ENCODE peak calls at places on chromosomes 3 and 15, in five cellular contexts. One of them, this sample, is unnamed. For H3K9me3, the result is how much of the 10 kb centered on the place peaks cover.

GRCh38 chr3:148716657-148717056 is 19.0 kb downstream of the AGTR1 start:
- DNase-seq in heart left ventricle: no peak
- DNase-seq in adrenal gland: no peak
- DNase-seq in heart right ventricle: no peak
- DNase-seq in esophagus squamous epithelium: no peak
- DNase-seq in this sample: no peak

GRCh38 chr3:132034486-132035464 is at the start of gene CPNE4:
- DNase-seq in heart left ventricle: peak
- DNase-seq in adrenal gland: peak
- DNase-seq in heart right ventricle: peak
- DNase-seq in esophagus squamous epithelium: no peak
- DNase-seq in this sample: peak

GRCh38 chr3:3726549-3726948 is 72.7 kb upstream of the LRRN1 start:
- DNase-seq in heart left ventricle: no peak
- DNase-seq in adrenal gland: no peak
- DNase-seq in heart right ventricle: no peak
- DNase-seq in esophagus squamous epithelium: no peak
- DNase-seq in this sample: no peak

GRCh38 chr15:53535886-53536285 is 223.6 kb downstream of the WDR72 start:
- DNase-seq in heart left ventricle: no peak
- DNase-seq in adrenal gland: no peak
- DNase-seq in heart right ventricle: no peak
- DNase-seq in esophagus squamous epithelium: no peak
- DNase-seq in this sample: no peak

GRCh38 chr3:15154326-15154725 is 51.7 kb upstream of the CAPN7 start:
- DNase-seq in heart left ventricle: no peak
- DNase-seq in adrenal gland: no peak
- DNase-seq in heart right ventricle: no peak
- DNase-seq in esophagus squamous epithelium: no peak
- DNase-seq in this sample: no peak

GRCh38 chr3:14428087-14429067 is 26.0 kb downstream of the SLC6A6 start:
- DNase-seq in heart left ventricle: peak
- DNase-seq in adrenal gland: peak
- DNase-seq in heart right ventricle: no peak
- DNase-seq in esophagus squamous epithelium: no peak
- DNase-seq in this sample: no peak

GRCh38 chr3:158773845-158774542 is 27.9 kb upstream of the MFSD1 start:
- DNase-seq in heart left ventricle: no peak
- DNase-seq in adrenal gland: no peak
- DNase-seq in heart right ventricle: no peak
- DNase-seq in esophagus squamous epithelium: no peak
- DNase-seq in this sample: no peak

GRCh38 chr3:124768812-124769211 is 38.6 kb downstream of the UMPS start:
- DNase-seq in heart left ventricle: peak
- DNase-seq in adrenal gland: no peak
- DNase-seq in heart right ventricle: no peak
- DNase-seq in esophagus squamous epithelium: no peak
- DNase-seq in this sample: no peak

GRCh38 chr15:77870195-77871065 is 207.1 kb downstream of the TBC1D2B start:
- DNase-seq in heart left ventricle: peak
- DNase-seq in adrenal gland: peak
- DNase-seq in heart right ventricle: peak
- DNase-seq in esophagus squamous epithelium: no peak
- DNase-seq in this sample: peak

GRCh38 chr15:77059761-77060345 is 11.1 kb downstream of the TSPAN3 start:
- DNase-seq in heart left ventricle: no peak
- DNase-seq in adrenal gland: no peak
- DNase-seq in heart right ventricle: no peak
- DNase-seq in esophagus squamous epithelium: no peak
- DNase-seq in this sample: no peak

GRCh38 chr3:11593318-11594034 is 50.2 kb downstream of the VGLL4 start:
- DNase-seq in heart left ventricle: no peak
- DNase-seq in adrenal gland: no peak
- DNase-seq in heart right ventricle: no peak
- DNase-seq in esophagus squamous epithelium: no peak
- DNase-seq in this sample: no peak

GRCh38 chr15:31328999-31329639 is 2.5 kb downstream of the KLF13 start:
- DNase-seq in heart left ventricle: no peak
- DNase-seq in adrenal gland: peak
- DNase-seq in heart right ventricle: no peak
- DNase-seq in esophagus squamous epithelium: no peak
- DNase-seq in this sample: peak

GRCh38 chr3:150545419-150546225 is 674 bp downstream of the SERP1 start:
- DNase-seq in heart left ventricle: peak
- DNase-seq in adrenal gland: peak
- DNase-seq in heart right ventricle: peak
- DNase-seq in esophagus squamous epithelium: peak
- DNase-seq in this sample: peak

GRCh38 chr3:100007313-100007712 is 107.0 kb downstream of the FILIP1L start:
- DNase-seq in heart left ventricle: no peak
- DNase-seq in adrenal gland: no peak
- DNase-seq in heart right ventricle: no peak
- DNase-seq in esophagus squamous epithelium: no peak
- DNase-seq in this sample: no peak

GRCh38 chr3:133383175-133383574 is 16.7 kb upstream of the BFSP2 start:
- DNase-seq in heart left ventricle: no peak
- DNase-seq in adrenal gland: no peak
- DNase-seq in heart right ventricle: no peak
- DNase-seq in esophagus squamous epithelium: no peak
- DNase-seq in this sample: no peak

GRCh38 chr3:66014641-66015040 is 24.1 kb downstream of the MAGI1 start:
- DNase-seq in heart left ventricle: no peak
- DNase-seq in adrenal gland: no peak
- DNase-seq in heart right ventricle: no peak
- DNase-seq in esophagus squamous epithelium: no peak
- DNase-seq in this sample: no peak

GRCh38 chr3:53045107-53045783 is 628 bp downstream of the SFMBT1 start:
- DNase-seq in heart left ventricle: peak
- DNase-seq in adrenal gland: peak
- DNase-seq in heart right ventricle: peak
- DNase-seq in esophagus squamous epithelium: no peak
- DNase-seq in this sample: peak

GRCh38 chr3:129878355-129878754 is 15.2 kb downstream of the TMCC1 start:
- DNase-seq in heart left ventricle: no peak
- DNase-seq in adrenal gland: no peak
- DNase-seq in heart right ventricle: no peak
- DNase-seq in esophagus squamous epithelium: no peak
- DNase-seq in this sample: no peak

GRCh38 chr15:90869601-90870353 is 1.4 kb downstream of the FURIN start:
- DNase-seq in heart left ventricle: peak
- DNase-seq in adrenal gland: peak
- DNase-seq in heart right ventricle: peak
- DNase-seq in esophagus squamous epithelium: no peak
- DNase-seq in this sample: peak

GRCh38 chr15:43966646-43967045 is 139.8 kb downstream of the WDR76 start:
- DNase-seq in heart left ventricle: no peak
- DNase-seq in adrenal gland: no peak
- DNase-seq in heart right ventricle: no peak
- DNase-seq in esophagus squamous epithelium: no peak
- DNase-seq in this sample: no peak

GRCh38 chr3:79419222-79419621 is 348.6 kb downstream of the ROBO1 start:
- DNase-seq in heart left ventricle: no peak
- DNase-seq in adrenal gland: no peak
- DNase-seq in heart right ventricle: no peak
- DNase-seq in esophagus squamous epithelium: no peak
- DNase-seq in this sample: no peak
- H3K9me3 ChIP-seq in heart left ventricle: under half
- H3K9me3 ChIP-seq in adrenal gland: under half
- H3K9me3 ChIP-seq in heart right ventricle: under half
- H3K9me3 ChIP-seq in esophagus squamous epithelium: under half
- H3K9me3 ChIP-seq in this sample: under half

GRCh38 chr3:42914771-42915515 is 9.0 kb downstream of the ZNF662 start:
- DNase-seq in heart left ventricle: no peak
- DNase-seq in adrenal gland: no peak
- DNase-seq in heart right ventricle: no peak
- DNase-seq in esophagus squamous epithelium: no peak
- DNase-seq in this sample: no peak
- H3K9me3 ChIP-seq in heart left ventricle: half or more
- H3K9me3 ChIP-seq in adrenal gland: under half
- H3K9me3 ChIP-seq in heart right ventricle: under half
- H3K9me3 ChIP-seq in esophagus squamous epithelium: under half
- H3K9me3 ChIP-seq in this sample: under half

DNA sequence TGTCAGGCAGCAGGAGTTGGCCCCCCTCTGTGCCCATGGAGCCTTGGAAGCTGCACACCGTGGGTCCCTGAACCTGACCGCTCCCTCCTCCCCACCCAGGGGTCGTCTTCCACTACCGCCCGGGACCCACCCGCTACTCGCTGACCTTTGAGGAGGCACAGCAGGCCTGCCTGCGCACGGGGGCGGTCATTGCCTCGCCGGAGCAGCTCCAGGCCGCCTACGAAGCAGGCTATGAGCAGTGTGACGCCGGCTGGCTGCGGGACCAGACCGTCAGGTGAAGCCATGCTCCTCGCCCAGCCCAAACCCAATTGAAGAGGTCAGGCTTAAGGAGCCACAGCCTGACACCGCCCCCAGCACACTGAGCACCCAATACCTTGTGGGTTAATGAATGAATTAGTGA is 43.9 kb downstream of the ACAN start:
- DNase-seq in heart left ventricle: no peak
- DNase-seq in adrenal gland: no peak
- DNase-seq in heart right ventricle: no peak
- DNase-seq in esophagus squamous epithelium: no peak
- DNase-seq in this sample: no peak
- H3K9me3 ChIP-seq in heart left ventricle: under half
- H3K9me3 ChIP-seq in adrenal gland: under half
- H3K9me3 ChIP-seq in heart right ventricle: under half
- H3K9me3 ChIP-seq in esophagus squamous epithelium: under half
- H3K9me3 ChIP-seq in this sample: under half

DNA sequence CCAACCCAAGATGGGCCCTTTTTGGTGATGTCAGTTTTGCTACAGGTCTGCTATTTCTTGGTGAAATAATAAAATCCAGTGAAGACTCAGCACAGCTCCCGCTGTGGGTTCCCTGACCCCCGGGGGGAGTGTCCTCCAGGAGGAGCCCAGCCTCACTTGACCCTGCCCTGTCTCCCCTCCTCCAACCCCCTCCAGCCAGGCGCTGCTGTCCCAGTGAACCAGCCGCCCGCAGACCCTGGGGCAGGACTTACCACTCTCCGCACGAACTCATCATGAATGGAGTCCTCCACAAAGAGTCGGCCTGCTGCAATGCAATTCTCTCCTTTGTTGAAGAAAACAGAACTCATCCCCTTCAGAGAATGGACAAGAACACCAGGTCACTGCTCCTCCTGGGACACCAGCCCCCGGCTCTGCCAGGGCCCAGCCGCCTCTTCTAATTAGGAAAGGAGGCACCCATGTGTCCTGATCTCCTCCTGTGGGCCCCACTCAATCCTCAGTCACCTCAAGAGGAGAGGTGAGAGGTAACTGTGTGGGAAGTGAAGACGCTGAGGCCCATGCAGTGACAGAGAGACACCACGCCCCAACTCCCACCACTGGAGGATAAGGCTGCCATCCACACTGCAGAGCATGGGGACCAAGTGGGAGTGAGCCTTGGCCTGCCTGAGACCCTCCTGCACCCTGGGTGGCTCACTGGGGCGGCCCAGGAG is 28.8 kb upstream of the SLC41A3 start:
- DNase-seq in heart left ventricle: no peak
- DNase-seq in adrenal gland: no peak
- DNase-seq in heart right ventricle: no peak
- DNase-seq in esophagus squamous epithelium: no peak
- DNase-seq in this sample: no peak
- H3K9me3 ChIP-seq in heart left ventricle: under half
- H3K9me3 ChIP-seq in adrenal gland: under half
- H3K9me3 ChIP-seq in heart right ventricle: under half
- H3K9me3 ChIP-seq in esophagus squamous epithelium: under half
- H3K9me3 ChIP-seq in this sample: under half

GRCh38 chr3:126389792-126390142 is 4.9 kb upstream of the CFAP100 start:
- DNase-seq in heart left ventricle: no peak
- DNase-seq in adrenal gland: no peak
- DNase-seq in heart right ventricle: no peak
- DNase-seq in esophagus squamous epithelium: no peak
- DNase-seq in this sample: peak
- H3K9me3 ChIP-seq in heart left ventricle: under half
- H3K9me3 ChIP-seq in adrenal gland: under half
- H3K9me3 ChIP-seq in heart right ventricle: under half
- H3K9me3 ChIP-seq in esophagus squamous epithelium: under half
- H3K9me3 ChIP-seq in this sample: under half

GRCh38 chr3:20853890-20854289 is 667.9 kb upstream of the SGO1 start:
- DNase-seq in heart left ventricle: no peak
- DNase-seq in adrenal gland: no peak
- DNase-seq in heart right ventricle: no peak
- DNase-seq in esophagus squamous epithelium: no peak
- DNase-seq in this sample: no peak

GRCh38 chr3:20849975-20850374 is 664.0 kb upstream of the SGO1 start:
- DNase-seq in heart left ventricle: no peak
- DNase-seq in adrenal gland: no peak
- DNase-seq in heart right ventricle: no peak
- DNase-seq in esophagus squamous epithelium: no peak
- DNase-seq in this sample: no peak

GRCh38 chr3:20846792-20847191 is 660.8 kb upstream of the SGO1 start:
- DNase-seq in heart left ventricle: no peak
- DNase-seq in adrenal gland: no peak
- DNase-seq in heart right ventricle: no peak
- DNase-seq in esophagus squamous epithelium: no peak
- DNase-seq in this sample: no peak

GRCh38 chr3:20857636-20858035 is 671.6 kb upstream of the SGO1 start:
- DNase-seq in heart left ventricle: no peak
- DNase-seq in adrenal gland: no peak
- DNase-seq in heart right ventricle: no peak
- DNase-seq in esophagus squamous epithelium: no peak
- DNase-seq in this sample: no peak

DNA sequence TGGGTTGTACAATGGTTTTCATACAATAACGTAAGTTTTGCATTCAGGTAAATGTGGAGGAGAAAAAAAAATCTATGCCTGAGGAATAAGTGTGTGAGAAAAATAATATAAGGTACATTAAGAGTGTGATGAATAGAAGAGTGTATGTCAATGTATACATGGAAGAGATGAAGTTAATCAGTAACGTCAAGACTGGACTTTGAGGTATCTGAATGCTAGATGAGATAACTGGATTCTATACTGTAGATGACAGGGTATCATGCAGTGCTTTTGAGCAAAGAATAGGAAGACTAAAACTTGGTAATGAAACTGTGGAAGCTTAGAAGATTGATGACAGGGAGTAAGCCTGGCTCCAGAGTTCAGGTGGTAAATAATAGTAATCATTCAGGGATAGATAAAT is 666.7 kb upstream of the SGO1 start:
- DNase-seq in heart left ventricle: no peak
- DNase-seq in adrenal gland: no peak
- DNase-seq in heart right ventricle: no peak
- DNase-seq in esophagus squamous epithelium: no peak
- DNase-seq in this sample: no peak
- H3K9me3 ChIP-seq in heart left ventricle: under half
- H3K9me3 ChIP-seq in adrenal gland: under half
- H3K9me3 ChIP-seq in heart right ventricle: under half
- H3K9me3 ChIP-seq in esophagus squamous epithelium: under half
- H3K9me3 ChIP-seq in this sample: under half

DNA sequence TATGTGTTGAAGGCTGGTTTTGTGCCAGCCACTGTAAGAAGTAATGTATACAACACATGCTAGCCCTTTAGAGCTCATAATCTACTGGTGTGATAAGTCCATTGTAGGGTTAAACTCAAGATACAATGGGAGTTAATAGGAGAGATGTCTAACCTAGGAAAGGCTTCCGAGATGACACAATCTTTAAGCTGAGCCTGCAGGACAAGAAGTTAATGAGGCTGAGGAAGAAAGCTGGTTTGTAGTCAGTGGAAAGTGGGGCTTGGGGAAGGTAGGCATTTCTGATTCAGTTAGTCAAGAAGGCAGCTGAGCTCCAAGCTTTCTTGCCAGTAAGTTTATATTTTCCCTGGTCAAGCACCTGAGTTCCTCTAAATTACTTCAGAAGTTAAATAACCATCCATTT is 83.0 kb upstream of the TGFBR2 start:
- DNase-seq in heart left ventricle: no peak
- DNase-seq in adrenal gland: no peak
- DNase-seq in heart right ventricle: no peak
- DNase-seq in esophagus squamous epithelium: no peak
- DNase-seq in this sample: no peak
- H3K9me3 ChIP-seq in heart left ventricle: under half
- H3K9me3 ChIP-seq in adrenal gland: under half
- H3K9me3 ChIP-seq in heart right ventricle: under half
- H3K9me3 ChIP-seq in esophagus squamous epithelium: under half
- H3K9me3 ChIP-seq in this sample: under half